ENCODE peak calls at places on chromosomes 11 and 22, in seven cellular contexts. C, Z, L, R, J, Y and P are unnamed samples.

GRCh38 chr11:111206472-111206871 is 39.1 kb upstream of the POU2AF2 start:
- DNase-seq in C (no peak), Z (no peak), L (no peak), R (no peak), J (no peak), Y (no peak), P (no peak)

GRCh38 chr11:8693555-8693954 is 11.0 kb downstream of the RPL27A start:
- DNase-seq in C (no peak), Z (no peak), L (no peak), R (no peak), J (no peak), Y (no peak), P (no peak)

GRCh38 chr11:128482512-128483191 is 104.7 kb downstream of the ETS1 start:
- DNase-seq in C (no peak), Z (no peak), L (no peak), R (no peak), J (no peak), Y (no peak), P (no peak)

GRCh38 chr11:69603163-69603836 is 37.7 kb upstream of the CCND1 start:
- DNase-seq in C (no peak), Z (peak; percentile 41), L (no peak), R (no peak), J (no peak), Y (no peak), P (no peak)

GRCh38 chr22:43060213-43060612 is 29.0 kb downstream of the TTLL1 start:
- DNase-seq in C (no peak), Z (peak; percentile 99), L (peak; percentile 70), R (no peak), J (peak; percentile 32), Y (no peak), P (peak; percentile 60)

GRCh38 chr22:40368016-40368415 is 2.4 kb upstream of the SGSM3 start:
- DNase-seq in C (no peak), Z (no peak), L (no peak), R (no peak), J (no peak), Y (no peak), P (no peak)

GRCh38 chr11:128892866-128893565 is 1.9 kb downstream of the KCNJ5 start:
- DNase-seq in C (no peak), Z (no peak), L (no peak), R (no peak), J (no peak), Y (no peak), P (no peak)

GRCh38 chr22:28345304-28345703 is 334.3 kb downstream of the TTC28 start:
- DNase-seq in C (no peak), Z (no peak), L (no peak), R (no peak), J (no peak), Y (no peak), P (no peak)

GRCh38 chr11:13091373-13091772 is 82.3 kb downstream of the RASSF10 start:
- DNase-seq in C (no peak), Z (no peak), L (no peak), R (no peak), J (no peak), Y (no peak), P (no peak)

DNA sequence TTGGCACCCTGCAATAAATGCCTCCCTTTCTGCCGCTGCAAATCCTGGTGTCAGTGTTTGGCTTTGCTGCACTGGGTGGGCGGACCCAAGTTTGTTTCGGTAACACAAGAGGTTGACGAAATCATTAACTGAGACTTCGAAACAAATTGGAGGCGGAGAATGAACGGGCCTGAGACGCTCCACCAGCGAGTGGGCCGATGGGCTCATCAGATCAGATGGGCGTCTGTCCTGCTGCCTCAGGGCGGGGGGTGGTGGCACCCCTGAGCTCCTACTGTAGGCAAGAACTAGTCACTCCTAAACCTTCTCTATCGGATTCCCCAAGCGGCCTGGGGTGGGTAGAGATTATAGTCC is 918 bp upstream of the CAPN5 start:
- DNase-seq in C (no peak), Z (no peak), L (no peak), R (no peak), J (no peak), Y (no peak), P (no peak)
- TF ChIP-seq SIN3A in C (no peak), Z (no peak), L (no peak), R (no peak), J (no peak), Y (no peak), P (no peak)

DNA sequence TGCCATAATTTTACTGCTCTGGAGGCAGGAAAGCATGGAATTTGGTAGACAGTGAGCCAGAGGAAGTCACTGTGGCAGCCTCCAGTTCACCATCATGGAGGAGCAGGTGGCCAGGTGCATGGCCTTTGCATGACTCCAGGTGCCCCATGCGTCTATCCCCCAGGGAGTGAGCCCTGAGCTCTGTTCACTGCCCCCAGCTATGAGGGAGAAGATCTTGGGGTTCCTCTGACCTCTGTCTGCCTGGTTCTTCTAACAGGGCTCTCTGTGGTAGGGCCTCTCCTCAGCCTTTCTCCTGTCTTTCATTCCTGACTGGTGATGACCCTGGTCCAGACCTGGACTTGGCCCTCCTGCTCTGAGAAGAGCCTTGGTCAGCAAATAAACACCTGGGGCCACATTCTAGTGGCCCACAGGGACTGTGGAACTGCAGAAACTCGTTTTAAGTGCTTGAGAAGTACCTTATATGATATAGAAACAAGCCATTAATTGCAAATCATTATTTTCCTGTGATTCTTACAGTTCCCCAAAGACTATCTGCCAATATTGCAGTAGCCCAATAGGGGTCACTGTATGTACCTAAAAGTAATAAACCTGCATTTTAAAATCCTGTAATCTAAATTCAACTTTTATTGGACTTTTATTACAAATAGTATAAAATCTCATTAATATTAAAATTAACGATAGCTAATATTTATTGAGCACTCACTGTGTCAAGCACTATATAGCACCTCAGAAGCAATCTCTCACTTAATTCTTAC is 120.0 kb upstream of the SYT13 start:
- DNase-seq in C (no peak), Z (no peak), L (no peak), R (no peak), J (no peak), Y (no peak), P (no peak)
- TF ChIP-seq SIN3A in C (no peak), Z (no peak), L (no peak), R (no peak), J (no peak), Y (no peak), P (no peak)

DNA sequence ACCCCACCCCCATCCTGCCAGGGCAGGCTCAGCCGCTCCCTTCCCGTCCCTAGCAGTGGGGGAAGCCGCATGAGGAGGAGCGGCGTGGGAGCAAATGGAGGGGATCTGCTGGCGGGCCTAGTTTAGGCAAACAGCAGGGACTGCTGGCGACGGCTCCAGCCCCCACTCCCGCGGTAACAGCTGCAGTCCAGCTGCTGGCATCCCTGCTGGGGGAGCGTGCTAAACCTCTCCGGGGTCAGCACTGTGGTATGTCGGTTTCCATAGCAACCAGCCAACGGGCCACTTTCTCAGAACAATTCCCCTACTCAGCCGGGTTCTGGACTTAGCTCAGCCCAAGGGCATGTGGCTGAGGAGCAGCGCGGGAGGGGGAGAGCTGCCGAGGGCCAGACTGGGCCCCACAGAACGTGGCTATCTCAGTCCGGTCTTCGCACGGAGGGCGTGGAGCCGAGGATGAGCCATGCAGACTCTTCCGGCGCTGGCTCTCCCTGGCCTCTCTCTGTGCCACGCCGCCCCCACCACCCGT is 98.8 kb downstream of the PKNOX2 start:
- DNase-seq in C (no peak), Z (peak; percentile 87), L (no peak), R (no peak), J (peak; percentile 69), Y (no peak), P (peak; percentile 83)
- TF ChIP-seq SIN3A in C (no peak), Z (peak; percentile 85), L (no peak), R (no peak), J (no peak), Y (no peak), P (no peak)

GRCh38 chr11:35415488-35415887 is 3.9 kb downstream of the SLC1A2 start:
- DNase-seq in C (no peak), Z (no peak), L (no peak), R (no peak), J (no peak), Y (no peak), P (no peak)

GRCh38 chr11:35420371-35420770 is 1.0 kb upstream of the SLC1A2 start:
- DNase-seq in C (no peak), Z (peak; percentile 52), L (no peak), R (no peak), J (no peak), Y (no peak), P (peak; percentile 19)

GRCh38 chr11:35418847-35419712 is at the start of gene SLC1A2:
- DNase-seq in C (no peak), Z (peak; percentile 71), L (no peak), R (no peak), J (no peak), Y (no peak), P (peak; percentile 78)

GRCh38 chr11:35419713-35420333 is 465 bp upstream of the SLC1A2 start:
- DNase-seq in C (no peak), Z (no peak), L (no peak), R (no peak), J (no peak), Y (no peak), P (peak; percentile 71)

GRCh38 chr11:35418282-35418846 is 994 bp downstream of the SLC1A2 start:
- DNase-seq in C (no peak), Z (peak; percentile 72), L (no peak), R (no peak), J (no peak), Y (no peak), P (peak; percentile 32)
- TF ChIP-seq SIN3A in C (no peak), Z (no peak), L (no peak), R (no peak), J (no peak), Y (no peak), P (no peak)

GRCh38 chr11:126640186-126640585 is 284.7 kb downstream of the ST3GAL4 start:
- DNase-seq in C (no peak), Z (no peak), L (no peak), R (no peak), J (no peak), Y (no peak), P (no peak)
- TF ChIP-seq SIN3A in C (no peak), Z (no peak), L (no peak), R (no peak), J (no peak), Y (no peak), P (no peak)

GRCh38 chr11:22471405-22471804 is 133.2 kb downstream of the SLC17A6 start:
- DNase-seq in C (no peak), Z (no peak), L (no peak), R (no peak), J (no peak), Y (no peak), P (no peak)

GRCh38 chr11:22476589-22476988 is 138.4 kb downstream of the SLC17A6 start:
- DNase-seq in C (no peak), Z (no peak), L (no peak), R (no peak), J (no peak), Y (no peak), P (no peak)

GRCh38 chr11:22474621-22475020 is 136.4 kb downstream of the SLC17A6 start:
- DNase-seq in C (no peak), Z (no peak), L (no peak), R (no peak), J (no peak), Y (no peak), P (no peak)

GRCh38 chr11:22467741-22468140 is 129.6 kb downstream of the SLC17A6 start:
- DNase-seq in C (no peak), Z (no peak), L (no peak), R (no peak), J (no peak), Y (no peak), P (no peak)

GRCh38 chr11:22472306-22472705 is 134.1 kb downstream of the SLC17A6 start:
- DNase-seq in C (no peak), Z (no peak), L (no peak), R (no peak), J (no peak), Y (no peak), P (no peak)
- TF ChIP-seq SIN3A in C (no peak), Z (no peak), L (no peak), R (no peak), J (no peak), Y (no peak), P (no peak)

GRCh38 chr11:121613724-121614123 is 161.0 kb upstream of the SORL1-AS1 start:
- DNase-seq in C (no peak), Z (no peak), L (no peak), R (no peak), J (no peak), Y (no peak), P (no peak)
- TF ChIP-seq SIN3A in C (no peak), Z (no peak), L (no peak), R (no peak), J (no peak), Y (no peak), P (no peak)